ENCODE peak calls at places on chromosomes 7 and 10, in four cellular contexts. One of them, this sample, is unnamed. For H3K4me1, the result is how much of the 10 kb centered on the place peaks cover.

GRCh38 chr7:29291723-29292591 is 97.4 kb downstream of the CHN2 start:
- DNase-seq in tibial artery: no peak
- DNase-seq in fibroblast of lung: no peak
- DNase-seq in tibial nerve: no peak
- DNase-seq in this sample: no peak

GRCh38 chr10:120552262-120552661 is 95.2 kb downstream of the PLPP4 start:
- DNase-seq in tibial artery: no peak
- DNase-seq in fibroblast of lung: no peak
- DNase-seq in tibial nerve: no peak
- DNase-seq in this sample: no peak

GRCh38 chr7:7596156-7596555 is 29.5 kb downstream of the MIOS start:
- DNase-seq in tibial artery: no peak
- DNase-seq in fibroblast of lung: no peak
- DNase-seq in tibial nerve: no peak
- DNase-seq in this sample: no peak

GRCh38 chr10:8402469-8403074 is 348.1 kb downstream of the GATA3 start:
- DNase-seq in tibial artery: no peak
- DNase-seq in fibroblast of lung: no peak
- DNase-seq in tibial nerve: no peak
- DNase-seq in this sample: no peak

GRCh38 chr10:112286837-112287818 is 3.9 kb downstream of the TECTB start:
- DNase-seq in tibial artery: no peak
- DNase-seq in fibroblast of lung: no peak
- DNase-seq in tibial nerve: no peak
- DNase-seq in this sample: no peak

GRCh38 chr10:131896403-131896802 is 4.4 kb upstream of the PPP2R2D start:
- DNase-seq in tibial artery: no peak
- DNase-seq in fibroblast of lung: no peak
- DNase-seq in tibial nerve: no peak
- DNase-seq in this sample: no peak

GRCh38 chr10:38102889-38103288 is 8.8 kb downstream of the ZNF37A start:
- DNase-seq in tibial artery: no peak
- DNase-seq in fibroblast of lung: no peak
- DNase-seq in tibial nerve: no peak
- DNase-seq in this sample: no peak

GRCh38 chr7:101564778-101565211 is 64.3 kb downstream of the MYL10 start:
- DNase-seq in tibial artery: no peak
- DNase-seq in fibroblast of lung: no peak
- DNase-seq in tibial nerve: no peak
- DNase-seq in this sample: peak

GRCh38 chr10:70903262-70903921 is 15.0 kb upstream of the PCBD1 start:
- DNase-seq in tibial artery: peak
- DNase-seq in fibroblast of lung: peak
- DNase-seq in tibial nerve: peak
- DNase-seq in this sample: no peak

GRCh38 chr10:11535376-11535959 is 76.0 kb downstream of the USP6NL start:
- DNase-seq in tibial artery: no peak
- DNase-seq in fibroblast of lung: no peak
- DNase-seq in tibial nerve: no peak
- DNase-seq in this sample: no peak

GRCh38 chr10:120671491-120671890 is 179.7 kb upstream of the WDR11 start:
- DNase-seq in tibial artery: no peak
- DNase-seq in fibroblast of lung: no peak
- DNase-seq in tibial nerve: no peak
- DNase-seq in this sample: no peak

GRCh38 chr7:137953043-137953691 is 48.7 kb downstream of the CREB3L2 start:
- DNase-seq in tibial artery: no peak
- DNase-seq in fibroblast of lung: peak
- DNase-seq in tibial nerve: no peak
- DNase-seq in this sample: no peak

GRCh38 chr10:70063418-70064098 is 10.9 kb downstream of the MACROH2A2 start:
- DNase-seq in tibial artery: no peak
- DNase-seq in fibroblast of lung: no peak
- DNase-seq in tibial nerve: no peak
- DNase-seq in this sample: no peak

GRCh38 chr10:682931-683447 is 6.5 kb downstream of the DIP2C start:
- DNase-seq in tibial artery: no peak
- DNase-seq in fibroblast of lung: no peak
- DNase-seq in tibial nerve: no peak
- DNase-seq in this sample: no peak

GRCh38 chr10:122327237-122328206 is 47.0 kb upstream of the PLEKHA1 start:
- DNase-seq in tibial artery: no peak
- DNase-seq in fibroblast of lung: no peak
- DNase-seq in tibial nerve: no peak
- DNase-seq in this sample: no peak

GRCh38 chr7:157189405-157189804 is 50.7 kb downstream of the UBE3C start:
- DNase-seq in tibial artery: no peak
- DNase-seq in fibroblast of lung: no peak
- DNase-seq in tibial nerve: no peak
- DNase-seq in this sample: no peak

GRCh38 chr10:5595591-5596590 is 70.5 kb downstream of the ASB13 start:
- DNase-seq in tibial artery: no peak
- DNase-seq in fibroblast of lung: no peak
- DNase-seq in tibial nerve: no peak
- DNase-seq in this sample: peak

GRCh38 chr7:128059143-128059975 is 28.1 kb upstream of the LRRC4 start:
- DNase-seq in tibial artery: no peak
- DNase-seq in fibroblast of lung: no peak
- DNase-seq in tibial nerve: no peak
- DNase-seq in this sample: no peak

GRCh38 chr7:24812313-24812945 is 55.2 kb upstream of the GSDME start:
- DNase-seq in tibial artery: peak
- DNase-seq in fibroblast of lung: peak
- DNase-seq in tibial nerve: no peak
- DNase-seq in this sample: no peak

GRCh38 chr10:15745748-15746147 is 26.0 kb upstream of the ITGA8 start:
- DNase-seq in tibial artery: no peak
- DNase-seq in fibroblast of lung: peak
- DNase-seq in tibial nerve: no peak
- DNase-seq in this sample: no peak

DNA sequence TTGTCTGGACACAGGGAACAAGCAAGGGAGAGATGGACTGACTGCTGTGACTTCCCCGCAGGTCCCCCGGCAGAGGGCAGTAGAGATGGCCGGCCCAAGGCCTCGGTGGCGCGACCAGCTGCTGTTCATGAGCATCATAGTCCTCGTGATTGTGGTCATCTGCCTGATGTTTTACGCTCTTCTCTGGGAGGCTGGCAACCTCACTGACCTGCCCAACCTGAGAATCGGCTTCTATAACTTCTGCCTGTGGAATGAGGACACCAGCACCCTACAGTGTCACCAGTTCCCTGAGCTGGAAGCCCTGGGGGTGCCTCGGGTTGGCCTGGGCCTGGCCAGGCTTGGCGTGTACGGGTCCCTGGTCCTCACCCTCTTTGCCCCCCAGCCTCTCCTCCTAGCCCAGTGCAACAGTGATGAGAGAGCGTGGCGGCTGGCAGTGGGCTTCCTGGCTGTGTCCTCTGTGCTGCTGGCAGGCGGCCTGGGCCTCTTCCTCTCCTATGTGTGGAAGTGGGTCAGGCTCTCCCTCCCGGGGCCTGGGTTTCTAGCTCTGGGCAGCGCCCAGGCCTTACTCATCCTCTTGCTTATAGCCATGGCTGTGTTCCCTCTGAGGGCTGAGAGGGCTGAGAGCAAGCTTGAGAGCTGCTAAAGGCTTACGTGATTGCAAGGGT is 6.0 kb downstream of the CYREN start:
- DNase-seq in tibial artery: no peak
- DNase-seq in fibroblast of lung: no peak
- DNase-seq in tibial nerve: no peak
- DNase-seq in this sample: no peak
- H3K4me1 ChIP-seq in tibial artery: under half
- H3K4me1 ChIP-seq in fibroblast of lung: under half
- H3K4me1 ChIP-seq in tibial nerve: under half
- H3K4me1 ChIP-seq in this sample: under half

DNA sequence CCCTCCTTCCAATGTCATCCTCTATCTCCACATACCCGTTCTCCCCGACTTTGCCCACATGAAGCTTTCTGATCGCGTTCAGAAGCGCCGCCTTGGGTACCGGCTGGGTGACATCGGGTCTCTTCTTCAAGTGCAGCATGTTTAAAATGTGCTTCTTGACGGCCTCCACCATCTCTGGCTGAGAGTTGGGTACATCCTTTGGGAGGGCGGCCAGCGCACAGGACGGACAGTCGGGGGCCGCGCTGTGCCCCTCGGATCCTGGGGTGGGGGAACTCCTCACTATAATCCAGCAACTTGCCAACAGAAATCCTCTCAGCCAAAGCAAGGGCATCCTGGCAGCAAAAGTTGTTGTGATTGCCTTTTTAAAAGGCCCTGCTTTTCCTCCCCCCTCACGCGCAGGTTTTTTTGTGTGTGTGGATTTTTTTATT is 2.8 kb downstream of the INHBA start:
- DNase-seq in tibial artery: no peak
- DNase-seq in fibroblast of lung: no peak
- DNase-seq in tibial nerve: no peak
- DNase-seq in this sample: no peak
- H3K4me1 ChIP-seq in tibial artery: under half
- H3K4me1 ChIP-seq in fibroblast of lung: under half
- H3K4me1 ChIP-seq in tibial nerve: under half
- H3K4me1 ChIP-seq in this sample: under half

GRCh38 chr7:1665721-1666250 is 4.3 kb upstream of the ELFN1 start:
- DNase-seq in tibial artery: peak
- DNase-seq in fibroblast of lung: no peak
- DNase-seq in tibial nerve: no peak
- DNase-seq in this sample: peak

GRCh38 chr7:1664711-1665591 is 5.1 kb upstream of the ELFN1 start:
- DNase-seq in tibial artery: peak
- DNase-seq in fibroblast of lung: peak
- DNase-seq in tibial nerve: no peak
- DNase-seq in this sample: peak

GRCh38 chr7:1667566-1668485 is 2.3 kb upstream of the ELFN1 start:
- DNase-seq in tibial artery: peak
- DNase-seq in fibroblast of lung: no peak
- DNase-seq in tibial nerve: no peak
- DNase-seq in this sample: peak

GRCh38 chr7:1666779-1667565 is 3.1 kb upstream of the ELFN1 start:
- DNase-seq in tibial artery: peak
- DNase-seq in fibroblast of lung: no peak
- DNase-seq in tibial nerve: no peak
- DNase-seq in this sample: peak

GRCh38 chr7:1666251-1666778 is 3.8 kb upstream of the ELFN1 start:
- DNase-seq in tibial artery: peak
- DNase-seq in fibroblast of lung: no peak
- DNase-seq in tibial nerve: no peak
- DNase-seq in this sample: peak
- H3K4me1 ChIP-seq in tibial artery: half or more
- H3K4me1 ChIP-seq in fibroblast of lung: under half
- H3K4me1 ChIP-seq in tibial nerve: under half
- H3K4me1 ChIP-seq in this sample: under half

GRCh38 chr10:123837771-123838170 is 53.8 kb downstream of the CPXM2 start:
- DNase-seq in tibial artery: no peak
- DNase-seq in fibroblast of lung: no peak
- DNase-seq in tibial nerve: no peak
- DNase-seq in this sample: no peak
- H3K4me1 ChIP-seq in tibial artery: under half
- H3K4me1 ChIP-seq in fibroblast of lung: under half
- H3K4me1 ChIP-seq in tibial nerve: under half
- H3K4me1 ChIP-seq in this sample: under half

DNA sequence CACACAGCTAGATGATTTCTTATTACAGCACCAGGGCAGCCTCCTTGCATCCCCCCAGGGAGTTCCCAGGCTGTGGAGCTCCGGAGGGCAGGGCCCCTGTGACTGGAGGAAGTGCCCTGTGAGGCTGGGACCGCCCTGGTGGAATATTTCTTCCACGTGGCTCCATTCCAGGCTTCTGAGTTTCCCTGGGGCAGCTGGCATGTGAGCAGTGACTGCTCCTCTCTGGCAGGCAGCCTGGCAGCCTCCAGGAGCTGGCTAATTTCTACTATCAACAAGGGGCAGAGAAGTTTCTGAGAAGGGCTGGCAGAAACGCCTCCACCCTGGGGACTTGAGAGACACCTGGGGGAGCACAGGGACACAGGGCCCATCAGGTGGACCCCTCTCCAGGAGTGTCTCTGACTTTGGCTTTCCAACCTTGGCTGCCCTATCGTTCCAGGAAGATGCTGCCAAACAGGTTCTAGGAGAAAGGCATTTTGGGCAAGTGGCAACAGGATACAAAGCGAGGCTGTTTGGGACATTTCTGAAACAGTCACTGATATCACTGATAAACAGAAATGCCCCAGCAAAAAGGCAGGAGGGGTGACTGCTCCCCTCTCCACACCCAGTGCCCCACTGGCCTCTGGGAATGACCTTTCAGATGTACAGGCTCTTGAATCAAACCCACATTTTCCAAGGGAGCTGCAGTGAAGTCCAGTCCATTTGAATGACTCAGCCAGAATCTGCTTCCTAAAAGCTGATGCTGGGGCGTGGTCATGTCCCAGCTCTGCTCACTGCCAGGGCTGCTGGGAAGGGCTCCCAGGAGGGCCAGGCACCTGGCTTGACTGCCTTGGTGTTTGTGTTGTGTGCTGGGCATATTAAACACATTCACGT is 16.1 kb downstream of the MYOF start:
- DNase-seq in tibial artery: peak
- DNase-seq in fibroblast of lung: peak
- DNase-seq in tibial nerve: peak
- DNase-seq in this sample: peak
- H3K4me1 ChIP-seq in tibial artery: half or more
- H3K4me1 ChIP-seq in fibroblast of lung: half or more
- H3K4me1 ChIP-seq in tibial nerve: half or more
- H3K4me1 ChIP-seq in this sample: half or more